ENCODE peak calls at places on chromosomes 13 and 19, in six cellular contexts. E, D, G, R, N and Q are unnamed samples.

GRCh38 chr13:73062368-73062767 is 3.6 kb downstream of the KLF5 start:
- DNase-seq in G (no peak), D (no peak), R (no peak), E (no peak), N (no peak), Q (no peak)

GRCh38 chr13:39263531-39263930 is 225.3 kb downstream of the NHLRC3 start:
- DNase-seq in E (no peak), D (no peak), G (no peak), N (no peak), R (no peak), Q (no peak)

GRCh38 chr19:54136864-54137113 is 773 bp upstream of the CNOT3 start:
- DNase-seq in G (no peak), E (no peak), D (no peak), R (no peak), N (no peak), Q (no peak)

GRCh38 chr13:75679459-75679858 is 43.3 kb downstream of the LMO7 start:
- DNase-seq in D (no peak), G (no peak), R (no peak), N (no peak), E (no peak), Q (no peak)

GRCh38 chr19:23884363-23884762 is 30.3 kb upstream of the ZNF726 start:
- DNase-seq in N (no peak), G (no peak), E (no peak), D (no peak), R (no peak), Q (no peak)

GRCh38 chr19:18589380-18590272 is 1.0 kb downstream of the REX1BD start:
- DNase-seq in E (peak; percentile 81), D (peak; percentile 79), G (peak; percentile 83), N (peak; percentile 63), R (peak; percentile 67), Q (peak; percentile 93)

GRCh38 chr13:111177081-111177711 is 62.1 kb downstream of the ARHGEF7 start:
- DNase-seq in N (no peak), E (peak; percentile 19), G (peak; percentile 56), D (peak; percentile 23), R (peak; percentile 61), Q (peak; percentile 25)

GRCh38 chr13:100550433-100550832 is 38.2 kb downstream of the GGACT start:
- DNase-seq in D (peak; percentile 69), N (no peak), R (peak; percentile 31), E (no peak), G (no peak), Q (peak; percentile 59)

GRCh38 chr13:50170447-50171037 is 155.3 kb downstream of the KCNRG start:
- DNase-seq in G (no peak), R (no peak), D (no peak), N (peak; percentile 32), E (no peak), Q (no peak)

GRCh38 chr13:111658150-111659100 is 338.0 kb downstream of the TEX29 start:
- DNase-seq in E (peak; percentile 34), R (no peak), G (no peak), D (no peak), N (no peak), Q (peak; percentile 33)

GRCh38 chr13:94233401-94233800 is 246.1 kb downstream of the DCT start:
- DNase-seq in E (no peak), N (peak; percentile 80), G (no peak), R (peak; percentile 28), D (peak; percentile 89), Q (peak; percentile 76)

GRCh38 chr13:27971236-27971645 is 2.1 kb upstream of the CDX2 start:
- DNase-seq in R (no peak), G (no peak), E (no peak), D (no peak), N (no peak), Q (no peak)

GRCh38 chr19:42480335-42481095 is 37.8 kb upstream of the CXCL17 start:
- DNase-seq in N (peak; percentile 61), R (no peak), G (no peak), D (peak; percentile 41), E (no peak), Q (peak; percentile 45)

GRCh38 chr13:35599385-35599784 is 122.9 kb upstream of the MAB21L1 start:
- DNase-seq in E (peak; percentile 83), R (no peak), D (peak; percentile 37), N (no peak), G (no peak), Q (no peak)

GRCh38 chr19:35712529-35712909 is 5.3 kb upstream of the KMT2B start:
- DNase-seq in R (no peak), D (no peak), N (no peak), G (no peak), E (no peak), Q (no peak)

GRCh38 chr13:20073775-20074174 is 87.1 kb downstream of the GJA3 start:
- DNase-seq in E (no peak), G (no peak), R (no peak), N (no peak), D (no peak), Q (no peak)

GRCh38 chr13:86862137-86862536 is 809.0 kb upstream of the SLITRK5 start:
- DNase-seq in D (no peak), E (no peak), N (no peak), G (no peak), R (no peak), Q (no peak)

GRCh38 chr13:51618626-51619025 is 34.4 kb downstream of the WDFY2 start:
- DNase-seq in D (no peak), E (no peak), G (no peak), N (no peak), R (no peak), Q (no peak)

GRCh38 chr13:72754111-72754510 is 26.4 kb downstream of the BORA start:
- DNase-seq in N (no peak), G (no peak), D (no peak), E (no peak), R (no peak), Q (no peak)

GRCh38 chr13:75830842-75831241 is 194.7 kb downstream of the LMO7 start:
- DNase-seq in D (peak; percentile 46), N (peak; percentile 4), R (no peak), G (no peak), E (no peak), Q (no peak)

GRCh38 chr13:53242015-53242414 is 213.4 kb downstream of the OLFM4 start:
- DNase-seq in E (no peak), G (no peak), R (no peak), N (no peak), D (no peak), Q (no peak)

GRCh38 chr13:95926231-95926630 is 127.0 kb downstream of the UGGT2 start:
- DNase-seq in D (no peak), E (no peak), G (no peak), N (no peak), R (no peak), Q (no peak)

GRCh38 chr19:13797870-13798269 is 2.6 kb downstream of the ZSWIM4 start:
- DNase-seq in E (no peak), N (peak; percentile 89), D (no peak), R (no peak), G (peak; percentile 62), Q (no peak)

GRCh38 chr13:29369060-29369743 is 226.3 kb downstream of the SLC7A1 start:
- DNase-seq in E (peak; percentile 73), N (peak; percentile 70), R (no peak), D (peak; percentile 48), G (no peak), Q (peak; percentile 74)

GRCh38 chr13:33139186-33139585 is 123.0 kb downstream of the KL start:
- DNase-seq in D (no peak), E (no peak), G (no peak), R (peak; percentile 90), N (no peak), Q (peak; percentile 42)

GRCh38 chr13:45847554-45848224 is 3.9 kb downstream of the SIAH3 start:
- DNase-seq in E (peak; percentile 60), G (no peak), R (no peak), D (peak; percentile 60), N (no peak), Q (no peak)

DNA sequence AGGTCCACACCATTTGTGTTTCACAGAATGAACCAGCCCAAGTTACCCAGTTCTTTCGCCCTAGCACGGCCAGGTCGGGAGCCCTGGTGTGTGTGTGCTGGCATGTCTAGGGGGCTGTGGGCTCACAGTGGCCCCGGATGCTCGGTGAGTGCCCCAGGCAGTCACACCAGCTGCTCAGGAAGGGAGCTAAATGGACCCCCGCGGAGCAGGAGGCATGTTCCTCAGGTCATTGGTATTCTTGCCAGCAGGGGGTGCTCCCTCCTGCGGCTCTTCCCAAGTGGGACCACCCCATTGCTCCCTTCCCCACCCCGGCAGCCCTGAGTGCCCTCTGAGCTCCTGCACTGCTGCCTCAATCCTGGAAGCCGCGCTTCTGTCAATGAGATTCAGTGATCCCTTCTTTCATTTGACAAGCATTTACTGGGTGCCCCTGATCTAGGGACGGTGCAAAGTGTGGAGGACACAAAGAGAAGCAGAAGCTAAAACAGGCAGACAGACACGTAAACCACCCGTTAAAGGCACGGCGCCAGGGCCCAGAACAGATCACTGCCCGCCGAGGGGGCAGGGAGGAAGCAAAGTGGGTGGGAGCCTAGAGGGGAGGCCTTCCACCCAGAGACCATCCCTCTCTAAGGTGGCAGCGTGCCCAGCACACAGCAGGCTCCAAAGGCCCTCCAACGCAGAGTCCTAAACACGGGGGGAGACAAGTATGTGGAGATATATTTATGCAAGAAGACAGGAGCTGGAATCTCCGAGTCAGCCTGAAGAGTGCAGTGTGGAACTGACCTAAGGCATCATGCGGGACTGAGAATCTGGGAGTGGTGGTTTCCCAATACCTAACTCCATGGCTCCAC is 5.2 kb upstream of the ADPRHL1 start:
- DNase-seq in R (no peak), D (peak; percentile 14), E (peak; percentile 56), G (no peak), N (no peak), Q (peak; percentile 93)
- H3K4me1 ChIP-seq in R (peaks cover 5% of the 10 kb centered on the region), D (peaks cover 11% of the 10 kb centered on the region), E (peaks cover 11% of the 10 kb centered on the region), G (no peaks in the 10 kb centered on the region), N (no peaks in the 10 kb centered on the region), Q (peaks cover 35% of the 10 kb centered on the region)

DNA sequence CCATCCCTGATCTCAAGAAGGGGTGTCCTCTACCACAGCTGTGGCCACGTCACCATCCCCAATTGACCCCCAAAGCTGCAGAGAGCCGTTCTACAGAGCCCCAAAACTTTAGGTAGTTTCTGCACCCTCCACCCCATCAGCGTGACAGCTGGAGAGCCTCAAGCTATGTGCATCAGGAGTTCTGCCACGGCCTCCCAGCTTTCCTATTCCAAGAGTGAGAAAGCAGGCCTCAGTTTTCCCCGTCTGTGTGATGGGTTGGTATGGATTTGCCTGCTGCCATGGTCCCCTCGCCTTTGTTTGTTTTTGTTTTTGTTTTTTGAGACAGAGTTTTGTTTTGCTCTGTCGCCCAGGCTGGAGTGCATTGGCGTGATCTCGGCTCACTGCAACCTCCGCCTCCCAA is 1.5 kb downstream of the BCL3 start:
- DNase-seq in N (no peak), E (no peak), R (no peak), D (no peak), G (no peak), Q (no peak)
- H3K4me3 ChIP-seq in N (peak overlapping the region; percentile 91), E (no peak overlapping the region), R (peak overlapping the region; percentile 61), D (peak overlapping the region; percentile 83), G (peak overlapping the region; percentile 69), Q (no peak overlapping the region)

GRCh38 chr19:48246101-48246500 is 9.6 kb downstream of the CARD8 start:
- DNase-seq in G (no peak), D (no peak), N (no peak), R (no peak), E (no peak), Q (no peak)
- H3K4me1 ChIP-seq in G (peaks cover 43% of the 10 kb centered on the region), D (no peaks in the 10 kb centered on the region), N (peaks cover 7% of the 10 kb centered on the region), R (no peaks in the 10 kb centered on the region), E (no peaks in the 10 kb centered on the region), Q (peaks cover 69% of the 10 kb centered on the region)

DNA sequence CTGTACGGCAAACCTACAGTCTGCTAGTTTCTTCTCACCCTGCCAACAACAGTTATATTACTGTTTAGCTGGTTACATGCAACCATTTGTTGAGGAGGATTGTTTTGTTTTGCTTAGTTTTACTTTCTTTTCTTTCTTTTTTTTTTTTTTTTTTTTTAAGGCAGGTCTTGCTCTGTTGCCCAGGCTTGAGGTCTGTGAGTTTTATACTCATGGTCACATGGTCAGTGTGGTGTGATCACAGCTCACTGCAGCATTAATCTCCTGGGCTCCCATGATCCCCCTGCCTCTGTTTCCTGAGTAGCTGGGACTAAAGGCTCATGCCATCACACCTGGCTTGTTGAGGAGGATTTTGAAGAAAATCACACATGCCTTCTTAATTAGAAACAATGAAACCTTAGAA is 505.6 kb downstream of the GPC5 start:
- DNase-seq in G (no peak), N (no peak), D (peak; percentile 25), E (no peak), R (no peak), Q (no peak)
- H3K4me3 ChIP-seq in G (no peak overlapping the region), N (no peak overlapping the region), D (no peak overlapping the region), E (no peak overlapping the region), R (no peak overlapping the region), Q (no peak overlapping the region)